ENCODE peak calls at places on chromosomes 7 and 10, in seven cellular contexts. K is IMR-90, W is SK-N-SH, V is A549, Z is H1, Y is GM12878, D is K562. Q is an unnamed sample.

GRCh38 chr10:113520606-113521481 is 32.0 kb upstream of the HABP2 start:
- DNase-seq in D (peak), Z (no peak), K (peak), W (peak), V (peak), Y (no peak), Q (peak)

GRCh38 chr10:102422586-102423129 is 2.0 kb downstream of the FBXL15 start:
- DNase-seq in W (peak), K (peak), Z (peak), Y (no peak), D (peak), V (peak), Q (peak)

GRCh38 chr10:16845248-16845647 is 28.0 kb upstream of the RSU1 start:
- DNase-seq in D (no peak), W (no peak), K (no peak), Y (no peak), V (no peak), Z (no peak), Q (no peak)

GRCh38 chr10:45279702-45280101 is 35.7 kb downstream of the OR13A1 start:
- DNase-seq in K (no peak), Z (no peak), Y (no peak), V (no peak), W (no peak), D (no peak), Q (no peak)

GRCh38 chr7:149527414-149527813 is 29.8 kb upstream of the ZNF746 start:
- DNase-seq in D (no peak), V (no peak), W (no peak), Z (no peak), Y (no peak), K (no peak), Q (no peak)

GRCh38 chr7:93997868-93998267 is 6.3 kb downstream of the BET1 start:
- DNase-seq in W (no peak), Z (no peak), V (no peak), Y (no peak), K (no peak), D (no peak), Q (no peak)

GRCh38 chr7:137642031-137642430 is 204.7 kb downstream of the DGKI start:
- DNase-seq in K (no peak), V (no peak), D (no peak), Z (no peak), Y (no peak), W (no peak), Q (no peak)

GRCh38 chr7:126578338-126578737 is 674.4 kb downstream of the GRM8 start:
- DNase-seq in Y (no peak), K (no peak), D (no peak), Z (no peak), V (no peak), W (no peak), Q (no peak)

GRCh38 chr7:155513543-155514285 is 32.6 kb downstream of the CNPY1 start:
- DNase-seq in Z (no peak), V (no peak), W (no peak), D (no peak), Y (no peak), K (no peak), Q (no peak)

GRCh38 chr10:28548781-28549498 is 16.0 kb downstream of the WAC start:
- DNase-seq in Z (no peak), V (no peak), W (no peak), D (no peak), Y (no peak), K (no peak), Q (no peak)

GRCh38 chr10:79375321-79376077 is 28.2 kb downstream of the PPIF start:
- DNase-seq in D (no peak), W (no peak), K (peak), Z (no peak), Y (no peak), V (no peak), Q (no peak)

GRCh38 chr7:54397836-54398612 is 144.2 kb upstream of the VSTM2A start:
- DNase-seq in Z (no peak), V (no peak), K (no peak), W (no peak), Y (no peak), D (no peak), Q (no peak)

GRCh38 chr10:38212460-38212859 is 118.3 kb downstream of the ZNF37A start:
- DNase-seq in V (no peak), Z (no peak), W (no peak), K (no peak), Y (no peak), D (no peak), Q (no peak)

GRCh38 chr7:156017916-156018700 is 205.8 kb upstream of the SHH start:
- DNase-seq in D (no peak), K (no peak), Z (no peak), W (no peak), Y (no peak), V (no peak), Q (no peak)

GRCh38 chr7:24700446-24701044 is 56.7 kb downstream of the GSDME start:
- DNase-seq in W (no peak), V (no peak), D (no peak), Y (no peak), Z (no peak), K (peak), Q (no peak)

GRCh38 chr7:28068811-28069216 is 111.8 kb downstream of the JAZF1 start:
- DNase-seq in K (peak), Y (no peak), V (peak), W (no peak), Z (no peak), D (no peak), Q (no peak)

GRCh38 chr7:45708046-45708950 is 134.1 kb downstream of the ADCY1 start:
- DNase-seq in V (no peak), Z (no peak), D (no peak), K (no peak), Y (no peak), W (no peak), Q (no peak)

GRCh38 chr10:58486821-58487220 is 25.9 kb upstream of the BICC1 start:
- DNase-seq in V (no peak), K (peak), W (no peak), Z (no peak), Y (no peak), D (no peak), Q (no peak)

GRCh38 chr10:65611592-65611991 is 1314.2 kb upstream of the LRRTM3 start:
- DNase-seq in W (no peak), K (peak), Z (no peak), D (no peak), Y (no peak), V (no peak), Q (no peak)

GRCh38 chr7:28625446-28625845 is 213.1 kb downstream of the CREB5 start:
- DNase-seq in K (peak), W (no peak), Z (no peak), V (no peak), Y (no peak), D (no peak), Q (no peak)

GRCh38 chr7:113636727-113637421 is 281.9 kb downstream of the PPP1R3A start:
- DNase-seq in V (no peak), Z (no peak), D (no peak), W (no peak), K (peak), Y (no peak), Q (no peak)

GRCh38 chr7:73624669-73625001 is 313 bp upstream of the MLXIPL start:
- DNase-seq in W (no peak), V (no peak), Z (no peak), Y (no peak), K (no peak), D (no peak), Q (no peak)

GRCh38 chr7:88614736-88615135 is 144.8 kb upstream of the ZNF804B start:
- DNase-seq in K (no peak), W (no peak), Z (no peak), D (no peak), Y (no peak), V (no peak), Q (no peak)

GRCh38 chr7:143279186-143280098 is 5.3 kb upstream of the TMEM139 start:
- DNase-seq in K (peak), Y (no peak), W (no peak), D (no peak), V (peak), Z (no peak), Q (no peak)

GRCh38 chr7:100016209-100016901 is 959 bp downstream of the ZKSCAN1 start:
- DNase-seq in D (no peak), Y (no peak), W (peak), K (no peak), Z (no peak), V (no peak), Q (no peak)

GRCh38 chr10:123272171-123272570 is 118.0 kb downstream of the BUB3 start:
- DNase-seq in D (no peak), Y (no peak), Z (no peak), V (peak), W (no peak), K (no peak), Q (no peak)

GRCh38 chr7:2717293-2717904 is 29.4 kb downstream of the AMZ1 start:
- DNase-seq in K (peak), W (peak), V (no peak), D (peak), Z (no peak), Y (no peak), Q (no peak)

GRCh38 chr7:159065151-159065550 is 79.5 kb downstream of the VIPR2 start:
- DNase-seq in W (no peak), D (no peak), K (no peak), Z (no peak), Y (no peak), V (no peak), Q (no peak)

GRCh38 chr7:90053094-90053493 is 101.2 kb upstream of the STEAP1 start:
- DNase-seq in D (no peak), V (no peak), K (no peak), Z (no peak), W (no peak), Y (no peak), Q (no peak)

GRCh38 chr7:78576196-78576595 is 777.6 kb downstream of the PHTF2 start:
- DNase-seq in Y (no peak), Z (no peak), K (peak), V (no peak), W (no peak), D (no peak), Q (no peak)

GRCh38 chr10:31584098-31584631 is 265.1 kb downstream of the ZEB1 start:
- DNase-seq in Z (no peak), D (no peak), V (no peak), K (no peak), Y (no peak), W (peak), Q (no peak)

DNA sequence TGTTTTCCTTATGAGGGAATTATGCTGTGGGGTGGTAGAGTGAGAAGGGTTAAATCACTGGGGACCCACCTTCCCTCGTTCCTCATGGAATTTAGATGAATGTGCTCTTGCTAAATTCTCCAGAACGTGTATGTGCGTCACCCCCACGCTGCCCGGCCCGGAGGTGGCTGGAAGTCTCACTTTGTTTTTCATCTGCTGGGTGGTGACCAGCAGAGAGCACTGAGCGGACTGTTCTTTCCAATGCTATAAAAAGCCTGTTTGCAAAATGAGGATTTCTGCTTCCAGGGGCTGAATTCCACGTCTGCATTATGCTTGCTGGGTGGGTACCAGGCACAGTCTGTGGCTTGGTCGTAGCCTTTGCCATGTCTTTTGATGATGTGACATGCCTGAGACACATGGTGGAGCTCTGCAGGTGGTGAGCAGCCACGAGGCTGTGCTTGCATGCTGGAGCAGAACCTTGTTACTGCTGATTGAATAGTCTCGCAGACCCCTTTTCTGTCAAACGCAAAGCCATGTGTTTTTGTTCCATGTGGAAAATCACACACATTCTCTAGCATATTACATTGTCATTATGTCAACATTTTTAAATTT is 31.9 kb upstream of the INSYN2A start:
- DNase-seq in D (no peak), W (no peak), V (no peak), Y (no peak), Z (no peak), K (peak), Q (no peak)
- TF ChIP-seq RAD21 in D (no peak), W (no peak), V (no peak), Y (no peak), Z (no peak), K (no peak), Q (no peak)

GRCh38 chr10:130740166-130740565 is 571.4 kb downstream of the TCERG1L start:
- DNase-seq in Z (no peak), W (no peak), D (no peak), V (no peak), Y (no peak), K (no peak), Q (no peak)
- TF ChIP-seq RAD21 in Z (no peak), W (no peak), D (no peak), V (no peak), Y (no peak), K (no peak), Q (no peak)

GRCh38 chr7:128128401-128128800 is 97.2 kb upstream of the LRRC4 start:
- DNase-seq in W (no peak), D (no peak), Y (no peak), V (no peak), Z (no peak), K (no peak), Q (no peak)

GRCh38 chr7:128132426-128133069 is 101.3 kb upstream of the LRRC4 start:
- DNase-seq in Z (no peak), D (no peak), Y (no peak), V (no peak), W (no peak), K (no peak), Q (no peak)

GRCh38 chr7:128131701-128132100 is 100.5 kb upstream of the LRRC4 start:
- DNase-seq in W (no peak), Y (no peak), K (no peak), Z (no peak), D (no peak), V (no peak), Q (no peak)

GRCh38 chr7:128131115-128131514 is 99.9 kb upstream of the LRRC4 start:
- DNase-seq in Y (no peak), Z (no peak), W (no peak), K (no peak), V (no peak), D (no peak), Q (no peak)

DNA sequence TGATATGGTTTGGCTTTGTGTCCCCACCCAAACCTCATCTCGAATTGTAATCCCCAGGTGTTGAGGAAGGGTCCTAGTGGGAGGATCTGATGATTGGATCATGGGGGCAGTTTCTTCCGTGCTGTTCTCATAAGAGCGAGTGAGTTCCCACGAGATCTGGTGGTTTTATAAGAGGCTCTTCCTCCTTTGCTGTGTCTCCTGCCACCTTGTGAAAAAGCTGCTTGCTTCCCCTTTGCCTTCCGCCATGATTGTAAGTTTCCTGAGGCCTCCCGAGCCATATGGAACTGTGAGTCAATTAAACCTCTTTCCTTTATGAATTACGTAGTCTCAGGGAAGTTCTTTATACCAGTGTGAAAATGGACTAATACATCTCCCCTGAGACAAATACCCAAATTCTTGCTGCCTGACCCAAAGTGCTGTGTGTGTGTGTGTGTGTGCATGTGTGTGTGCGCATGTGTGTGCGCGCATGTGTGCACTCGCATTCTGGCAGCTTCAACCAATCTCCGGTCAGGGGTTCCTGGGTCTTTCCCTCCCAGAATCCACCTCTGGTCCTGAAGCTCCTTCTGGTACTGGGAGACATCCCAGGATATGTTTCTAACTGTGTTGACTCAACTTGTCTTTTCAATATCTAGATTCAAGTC is 98.1 kb upstream of the LRRC4 start:
- DNase-seq in V (no peak), D (no peak), K (no peak), Y (no peak), W (no peak), Z (no peak), Q (no peak)
- TF ChIP-seq RAD21 in V (no peak), D (no peak), K (no peak), Y (no peak), W (no peak), Z (no peak), Q (no peak)

GRCh38 chr10:52897162-52897561 is 124.6 kb upstream of the MBL2 start:
- DNase-seq in K (no peak), V (no peak), Y (no peak), D (no peak), Z (no peak), W (no peak), Q (no peak)
- TF ChIP-seq RAD21 in K (no peak), V (no peak), Y (no peak), D (no peak), Z (no peak), W (no peak), Q (no peak)

GRCh38 chr7:103694304-103694703 is 248.3 kb upstream of the SLC26A5 start:
- DNase-seq in D (no peak), Z (no peak), K (no peak), V (no peak), Y (no peak), W (no peak), Q (no peak)

GRCh38 chr7:103687981-103688380 is 242.0 kb upstream of the SLC26A5 start:
- DNase-seq in W (no peak), K (no peak), V (no peak), Y (no peak), Z (no peak), D (peak), Q (no peak)

GRCh38 chr7:103690576-103690975 is 244.6 kb upstream of the SLC26A5 start:
- DNase-seq in K (peak), D (no peak), W (no peak), Z (no peak), V (no peak), Y (no peak), Q (no peak)

GRCh38 chr7:103689262-103689661 is 243.3 kb upstream of the SLC26A5 start:
- DNase-seq in Z (no peak), W (no peak), K (peak), D (no peak), V (no peak), Y (no peak), Q (no peak)

DNA sequence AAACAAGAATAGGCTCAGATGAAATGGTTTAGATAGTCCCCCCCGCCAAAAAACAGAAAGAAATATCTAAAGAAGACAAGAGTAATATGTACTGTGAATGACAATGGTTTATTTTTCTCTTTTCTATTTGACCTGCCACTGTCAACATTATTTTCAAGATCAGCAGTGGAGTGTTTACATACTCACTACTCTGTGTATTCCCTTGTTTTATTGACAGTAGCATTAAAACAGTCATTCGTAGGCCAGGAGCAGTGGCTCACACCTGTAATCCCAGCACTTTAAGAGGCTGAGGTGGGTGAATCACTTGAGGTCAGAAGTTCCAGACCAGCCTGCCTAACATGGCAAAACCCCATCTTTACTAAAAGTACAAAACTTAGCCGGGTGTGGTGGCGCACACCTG is 245.3 kb upstream of the SLC26A5 start:
- DNase-seq in D (no peak), Y (no peak), K (no peak), Z (no peak), W (no peak), V (no peak), Q (no peak)
- TF ChIP-seq RAD21 in D (no peak), Y (no peak), K (no peak), Z (no peak), W (no peak), V (no peak), Q (no peak)

DNA sequence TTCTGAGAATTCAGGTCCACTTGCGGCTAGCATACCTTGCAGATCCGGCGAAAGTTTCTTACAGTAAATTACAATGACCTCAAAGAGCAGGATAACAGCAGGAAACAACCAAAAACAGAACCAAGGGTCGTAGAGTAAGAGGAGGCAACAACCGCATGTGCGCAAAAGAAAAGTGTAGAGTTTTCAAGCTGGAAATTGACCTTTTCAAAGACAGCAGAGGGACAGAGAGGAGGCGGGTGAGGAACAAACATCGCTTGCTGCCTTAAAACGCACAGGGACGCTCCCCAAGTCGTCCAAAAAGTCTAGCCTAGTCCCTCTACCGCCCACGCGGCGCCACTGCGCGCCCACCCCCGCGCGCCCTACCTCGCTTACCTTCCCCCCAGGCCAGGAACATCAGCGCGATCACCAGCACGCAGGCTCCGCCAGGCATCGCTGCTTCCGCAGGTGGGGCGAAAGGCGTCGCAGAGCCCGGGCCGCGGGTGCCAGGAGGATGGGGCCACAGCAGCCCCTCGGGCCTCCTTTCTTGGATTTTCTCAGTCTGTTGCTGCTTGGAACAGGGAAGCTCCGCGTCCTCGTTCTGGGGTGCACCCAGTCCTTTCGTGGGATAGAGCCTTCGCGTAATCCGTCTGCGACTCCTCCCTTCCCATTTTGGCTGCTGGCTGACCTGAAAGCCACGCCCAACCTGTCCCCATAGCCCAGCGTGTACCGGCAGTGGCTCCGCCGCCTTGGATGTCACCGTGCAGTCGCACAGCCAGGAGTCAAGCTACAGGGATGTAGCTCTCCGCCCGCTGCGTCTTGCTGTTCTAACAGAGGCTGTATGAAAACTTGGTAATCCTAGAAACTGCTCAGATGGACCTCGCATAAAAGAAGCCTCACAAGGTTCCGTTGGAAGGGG is at the start of gene VWDE:
- DNase-seq in W (peak), D (peak), Z (no peak), Y (no peak), K (no peak), V (peak), Q (peak)
- TF ChIP-seq RAD21 in W (no peak), D (peak), Z (no peak), Y (no peak), K (no peak), V (no peak), Q (no peak)

Q was measured in HCT116.